ENCODE peak calls at places on chromosomes 5 and 9, in nine cellular contexts. I is HuH-7.5, S is upper lobe of right lung, T is germinal center, N is HTR-8/SVneo, G is LHCN-M2, Z is T-helper 2 cell, P is cardiac muscle cell, A is left cardiac atrium. Q is an unnamed sample.
A peak's percentile ranks its signal among the peaks of the same experiment; 100 is the strongest.

GRCh38 chr5:98774192-98775046 is 956 bp downstream of the RGMB start:
- DNase-seq in I (peak; percentile 41), S (peak; percentile 84), T (peak; percentile 48), N (no peak), G (peak; percentile 69), Z (no peak), P (peak; percentile 80), A (peak; percentile 66), Q (peak; percentile 33)

GRCh38 chr5:146753618-146754123 is 124.9 kb downstream of the PPP2R2B start:
- DNase-seq in I (no peak), S (no peak), T (no peak), N (no peak), G (no peak), Z (peak; percentile 19), P (no peak), A (no peak), Q (no peak)

GRCh38 chr5:151926186-151926585 is 1.5 kb upstream of the GLRA1 start:
- DNase-seq in I (no peak), S (no peak), T (no peak), N (no peak), G (no peak), Z (no peak), P (no peak), A (no peak), Q (no peak)

GRCh38 chr9:93679536-93680444 is 103.4 kb downstream of the PHF2 start:
- DNase-seq in I (no peak), S (peak; percentile 51), T (no peak), N (no peak), G (no peak), Z (no peak), P (no peak), A (no peak), Q (no peak)

GRCh38 chr9:19660019-19660418 is 128.8 kb downstream of the SLC24A2 start:
- DNase-seq in I (no peak), S (no peak), T (no peak), N (no peak), G (no peak), Z (no peak), P (no peak), A (no peak), Q (no peak)

GRCh38 chr9:84331119-84331791 is 9.3 kb downstream of the SLC28A3 start:
- DNase-seq in I (no peak), S (no peak), T (no peak), N (no peak), G (no peak), Z (no peak), P (peak; percentile 40), A (no peak), Q (no peak)

GRCh38 chr9:125361837-125362531 is 100.4 kb downstream of the GAPVD1 start:
- DNase-seq in I (no peak), S (no peak), T (no peak), N (no peak), G (peak; percentile 39), Z (no peak), P (peak; percentile 44), A (no peak), Q (no peak)

GRCh38 chr9:96201140-96201539 is 100.8 kb downstream of the HSD17B3 start:
- DNase-seq in I (no peak), S (no peak), T (no peak), N (no peak), G (no peak), Z (no peak), P (no peak), A (no peak), Q (no peak)

GRCh38 chr5:82018462-82018861 is 46.6 kb downstream of the ATG10 start:
- DNase-seq in I (no peak), S (no peak), T (no peak), N (no peak), G (peak; percentile 22), Z (no peak), P (peak; percentile 13), A (no peak), Q (peak; percentile 46)

GRCh38 chr9:14080940-14081621 is 232.9 kb downstream of the NFIB start:
- DNase-seq in I (no peak), S (no peak), T (no peak), N (no peak), G (peak; percentile 93), Z (no peak), P (peak; percentile 33), A (no peak), Q (no peak)

GRCh38 chr9:10260501-10260900 is 352.3 kb downstream of the PTPRD start:
- DNase-seq in I (no peak), S (no peak), T (no peak), N (no peak), G (no peak), Z (no peak), P (no peak), A (no peak), Q (no peak)

GRCh38 chr5:35198096-35198495 is 32.2 kb downstream of the PRLR start:
- DNase-seq in I (no peak), S (peak; percentile 89), T (no peak), N (peak; percentile 24), G (peak; percentile 64), Z (no peak), P (peak; percentile 80), A (peak; percentile 68), Q (no peak)

GRCh38 chr5:67816456-67816855 is 399.1 kb upstream of the PIK3R1 start:
- DNase-seq in I (no peak), S (no peak), T (no peak), N (no peak), G (no peak), Z (no peak), P (no peak), A (no peak), Q (no peak)

GRCh38 chr5:81851481-81852178 is 100.7 kb upstream of the SSBP2 start:
- DNase-seq in I (peak; percentile 71), S (peak; percentile 97), T (peak; percentile 91), N (peak; percentile 93), G (peak; percentile 96), Z (peak; percentile 84), P (peak; percentile 98), A (peak; percentile 95), Q (peak; percentile 91)

GRCh38 chr5:57066921-57067914 is 106.6 kb upstream of the GPBP1 start:
- DNase-seq in I (no peak), S (no peak), T (no peak), N (no peak), G (peak; percentile 1), Z (no peak), P (no peak), A (no peak), Q (no peak)

GRCh38 chr5:80181618-80182211 is 74.1 kb downstream of the SERINC5 start:
- DNase-seq in I (no peak), S (peak; percentile 79), T (no peak), N (no peak), G (no peak), Z (peak; percentile 59), P (peak; percentile 47), A (no peak), Q (no peak)

GRCh38 chr5:178505639-178506407 is 84.4 kb downstream of the COL23A1 start:
- DNase-seq in I (no peak), S (no peak), T (no peak), N (no peak), G (no peak), Z (no peak), P (no peak), A (no peak), Q (no peak)

GRCh38 chr9:89639367-89639795 is 34.6 kb downstream of the GADD45G start:
- DNase-seq in I (no peak), S (no peak), T (no peak), N (no peak), G (no peak), Z (no peak), P (peak; percentile 50), A (peak; percentile 79), Q (peak; percentile 26)

GRCh38 chr5:124285071-124285470 is 461.4 kb downstream of the ZNF608 start:
- DNase-seq in I (no peak), S (no peak), T (no peak), N (no peak), G (no peak), Z (no peak), P (no peak), A (no peak), Q (no peak)

GRCh38 chr5:146409081-146409671 is 38.0 kb upstream of the TCERG1 start:
- DNase-seq in I (no peak), S (no peak), T (no peak), N (no peak), G (peak; percentile 77), Z (no peak), P (peak; percentile 18), A (no peak), Q (no peak)

GRCh38 chr5:157116483-157116954 is 7.7 kb upstream of the HAVCR2 start:
- DNase-seq in I (no peak), S (no peak), T (no peak), N (no peak), G (no peak), Z (no peak), P (no peak), A (no peak), Q (no peak)

GRCh38 chr9:122261469-122261881 is 3.2 kb downstream of the RBM18 start:
- DNase-seq in I (peak; percentile 47), S (peak; percentile 69), T (no peak), N (no peak), G (peak; percentile 82), Z (no peak), P (peak; percentile 85), A (peak; percentile 88), Q (no peak)

GRCh38 chr9:36738318-36738975 is 165.8 kb downstream of the MELK start:
- DNase-seq in I (no peak), S (no peak), T (no peak), N (peak; percentile 18), G (peak; percentile 23), Z (no peak), P (peak; percentile 45), A (no peak), Q (no peak)

GRCh38 chr5:40634593-40634992 is 45.1 kb upstream of the PTGER4 start:
- DNase-seq in I (no peak), S (no peak), T (no peak), N (no peak), G (no peak), Z (no peak), P (no peak), A (no peak), Q (no peak)

GRCh38 chr5:170832241-170832640 is 29.6 kb upstream of the RANBP17 start:
- DNase-seq in I (no peak), S (no peak), T (no peak), N (no peak), G (no peak), Z (no peak), P (no peak), A (no peak), Q (no peak)

GRCh38 chr5:72925336-72926010 is 30.4 kb upstream of the FCHO2 start:
- DNase-seq in I (no peak), S (no peak), T (no peak), N (no peak), G (no peak), Z (no peak), P (no peak), A (no peak), Q (no peak)

GRCh38 chr9:131271506-131271931 is 4.8 kb downstream of the FAM78A start:
- DNase-seq in I (no peak), S (no peak), T (no peak), N (no peak), G (no peak), Z (no peak), P (no peak), A (no peak), Q (peak; percentile 63)

GRCh38 chr9:32968101-32969011 is 33.1 kb downstream of the APTX start:
- DNase-seq in I (no peak), S (no peak), T (peak; percentile 53), N (peak; percentile 39), G (peak; percentile 42), Z (no peak), P (peak; percentile 61), A (peak; percentile 45), Q (peak; percentile 56)

GRCh38 chr9:16138561-16138960 is 585.7 kb downstream of the CCDC171 start:
- DNase-seq in I (no peak), S (no peak), T (no peak), N (no peak), G (no peak), Z (no peak), P (no peak), A (no peak), Q (no peak)

GRCh38 chr5:128662998-128663397 is 125.0 kb upstream of the FBN2 start:
- DNase-seq in I (no peak), S (no peak), T (no peak), N (no peak), G (no peak), Z (no peak), P (no peak), A (no peak), Q (no peak)

GRCh38 chr9:125484632-125485282 is 222.3 kb downstream of the MAPKAP1 start:
- DNase-seq in I (no peak), S (no peak), T (no peak), N (peak; percentile 24), G (peak; percentile 66), Z (no peak), P (peak; percentile 81), A (no peak), Q (no peak)